ENCODE peak calls at places on chromosomes 3 and 15, in four cellular contexts. W is nephron progenitor cell, I is A549, P is cardiac muscle cell. L is an unnamed sample.

GRCh38 chr3:66803206-66803605 is 194.9 kb upstream of the KBTBD8 start:
- DNase-seq in I (no peak), W (no peak), P (no peak), L (no peak)

GRCh38 chr3:88059380-88060160 is 515 bp downstream of the ZNF654 start:
- DNase-seq in P (no peak), I (peak), W (peak), L (peak)

GRCh38 chr15:83205725-83206324 is 1.8 kb downstream of the HDGFL3 start:
- DNase-seq in W (no peak), P (no peak), I (no peak), L (no peak)

GRCh38 chr3:11155341-11156025 is 1.2 kb downstream of the HRH1 start:
- DNase-seq in W (peak), P (peak), I (peak), L (no peak)

GRCh38 chr3:38640661-38641441 is 8.6 kb downstream of the SCN5A start:
- DNase-seq in I (no peak), P (no peak), W (no peak), L (no peak)

GRCh38 chr15:49045691-49046112 is 544 bp downstream of the SECISBP2L start:
- DNase-seq in I (peak), W (no peak), P (peak), L (peak)

GRCh38 chr3:81622395-81622794 is 139.1 kb downstream of the GBE1 start:
- DNase-seq in I (no peak), P (no peak), W (no peak), L (no peak)

GRCh38 chr3:16665282-16665741 is 60.1 kb upstream of the DAZL start:
- DNase-seq in P (no peak), I (peak), W (peak), L (no peak)

GRCh38 chr15:90851114-90851513 is 17.3 kb upstream of the FURIN start:
- DNase-seq in W (no peak), I (no peak), P (no peak), L (no peak)

GRCh38 chr15:25739687-25740121 is 123.4 kb downstream of the ATP10A start:
- DNase-seq in W (no peak), P (peak), I (peak), L (no peak)

GRCh38 chr3:105781871-105782270 is 86.9 kb downstream of the CBLB start:
- DNase-seq in I (no peak), P (no peak), W (no peak), L (no peak)

GRCh38 chr15:78761891-78762385 is 49.3 kb downstream of the ADAMTS7 start:
- DNase-seq in W (no peak), I (no peak), P (no peak), L (no peak)

GRCh38 chr15:62492900-62493299 is 327.8 kb upstream of the C2CD4B start:
- DNase-seq in I (no peak), P (no peak), W (no peak), L (no peak)

GRCh38 chr3:125103406-125103805 is 47.6 kb upstream of the HEG1 start:
- DNase-seq in W (no peak), P (no peak), I (no peak), L (no peak)

GRCh38 chr3:150035910-150036661 is 65.4 kb upstream of the PFN2 start:
- DNase-seq in W (no peak), I (no peak), P (no peak), L (no peak)

GRCh38 chr3:29773481-29773880 is 492.6 kb downstream of the RBMS3 start:
- DNase-seq in W (no peak), P (no peak), I (no peak), L (no peak)

DNA sequence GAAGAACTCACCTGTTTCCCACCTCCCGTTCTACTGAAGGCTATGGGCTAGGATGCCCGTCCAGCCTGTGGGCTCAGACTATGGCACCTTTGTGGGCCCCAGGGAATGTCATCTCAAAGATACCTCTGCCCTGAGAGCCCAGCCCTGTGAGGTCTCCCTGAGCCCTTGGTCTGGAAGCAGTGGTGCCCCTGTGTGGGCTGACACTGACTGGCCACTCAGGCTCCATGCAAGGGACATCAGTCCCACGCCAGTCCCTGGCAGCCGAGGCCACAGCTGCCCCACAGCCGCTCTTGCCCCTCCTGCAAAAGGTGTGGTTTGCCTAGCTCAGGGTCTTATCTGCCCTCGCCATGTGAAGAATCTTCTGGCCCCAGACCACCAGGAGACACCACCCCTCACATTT is 106.9 kb downstream of the KLF13 start:
- DNase-seq in I (no peak), P (no peak), W (no peak), L (no peak)
- TF ChIP-seq CTCF in I (no peak), P (no peak), W (no peak), L (no peak)

DNA sequence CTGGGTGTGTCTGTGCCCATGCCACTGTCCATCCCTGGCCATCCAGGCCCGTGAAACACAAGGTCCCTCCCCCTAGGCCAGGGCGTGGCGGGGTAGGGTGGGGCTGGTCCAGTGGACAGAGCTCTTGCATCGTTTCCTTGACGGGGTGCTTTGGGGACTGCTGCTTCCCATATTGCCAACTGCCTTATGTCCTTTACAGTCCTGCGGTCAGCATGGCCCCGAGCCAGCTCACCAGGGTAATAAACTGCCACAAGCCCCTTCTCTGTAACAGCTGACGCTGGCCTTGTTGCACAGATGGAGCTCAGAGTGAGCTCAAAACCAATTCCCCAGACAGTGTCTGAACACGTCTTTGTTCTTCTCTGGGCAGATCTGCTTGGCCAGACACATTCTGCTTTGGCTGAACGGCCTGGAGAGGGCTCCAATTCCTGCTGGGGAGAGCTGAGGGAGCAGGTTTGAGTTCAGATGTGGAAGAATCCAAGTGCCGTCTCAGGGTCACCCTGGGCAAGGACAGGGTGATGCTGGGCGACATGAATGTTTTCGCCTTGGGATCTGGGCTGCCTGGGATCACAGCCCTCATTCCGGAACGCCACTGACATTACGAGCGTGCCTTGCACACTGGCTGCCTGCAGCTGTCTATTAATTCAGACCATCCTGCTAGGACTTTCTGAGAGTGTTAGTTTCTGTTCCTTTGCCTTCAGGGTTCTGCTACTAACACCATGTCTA is 51.5 kb downstream of the RGMA start:
- DNase-seq in W (no peak), P (peak), I (no peak), L (no peak)
- TF ChIP-seq CTCF in W (no peak), P (peak), I (no peak), L (no peak)

GRCh38 chr3:4419386-4419785 is 47.7 kb downstream of the SUMF1 start:
- DNase-seq in I (no peak), P (no peak), W (no peak), L (no peak)

GRCh38 chr3:4416427-4416826 is 50.6 kb downstream of the SUMF1 start:
- DNase-seq in W (no peak), I (no peak), P (no peak), L (no peak)

GRCh38 chr3:4418156-4418555 is 48.9 kb downstream of the SUMF1 start:
- DNase-seq in W (no peak), P (no peak), I (no peak), L (no peak)

GRCh38 chr3:4417449-4417848 is 49.6 kb downstream of the SUMF1 start:
- DNase-seq in W (no peak), I (no peak), P (peak), L (no peak)

GRCh38 chr3:4416961-4417360 is 50.1 kb downstream of the SUMF1 start:
- DNase-seq in P (no peak), W (no peak), I (peak), L (no peak)
- TF ChIP-seq CTCF in P (no peak), W (no peak), I (no peak), L (no peak)

GRCh38 chr3:170869645-170870593 is at the start of gene RPL22L1:
- DNase-seq in P (peak), I (peak), W (peak), L (peak)
- TF ChIP-seq CTCF in P (no peak), I (no peak), W (no peak), L (peak)

GRCh38 chr3:169058681-169059080 is 604.8 kb downstream of the MECOM start:
- DNase-seq in W (no peak), P (no peak), I (no peak), L (no peak)

GRCh38 chr3:169060037-169060436 is 603.5 kb downstream of the MECOM start:
- DNase-seq in W (no peak), I (no peak), P (no peak), L (no peak)
- TF ChIP-seq CTCF in W (no peak), I (no peak), P (no peak), L (no peak)

DNA sequence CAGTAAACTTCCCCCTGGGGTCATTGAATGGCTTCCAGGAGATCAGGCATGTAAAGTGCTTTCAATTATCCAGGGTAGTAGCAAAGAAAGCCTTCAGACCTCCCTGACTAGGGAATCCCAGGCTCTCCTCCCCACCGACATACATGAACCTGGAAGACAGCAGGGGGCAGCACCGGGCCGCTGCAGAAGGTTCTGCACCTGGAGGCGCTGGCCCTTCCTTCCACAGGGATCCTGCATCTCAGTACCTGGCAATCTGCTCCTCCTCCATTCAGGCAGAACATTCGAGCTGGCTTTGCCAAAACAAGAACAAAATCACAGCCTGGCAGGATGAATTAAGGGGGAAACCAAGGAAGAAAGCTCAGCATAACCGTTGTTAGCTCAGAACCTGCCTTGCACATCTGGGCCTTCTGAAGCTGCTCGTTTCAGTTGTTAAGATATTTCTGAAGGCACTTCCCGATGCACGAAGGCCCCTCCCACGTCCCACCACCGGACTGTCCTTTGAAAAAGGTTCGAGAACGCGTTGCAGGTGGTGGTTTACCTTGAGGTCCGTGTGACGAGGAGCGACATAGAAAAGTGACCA is 237.7 kb downstream of the SLCO3A1 start:
- DNase-seq in I (peak), P (peak), W (peak), L (no peak)
- TF ChIP-seq CTCF in I (peak), P (peak), W (peak), L (peak)

GRCh38 chr3:127473244-127474024 is 117.1 kb downstream of the TPRA1 start:
- DNase-seq in I (peak), W (peak), P (peak), L (peak)
- TF ChIP-seq CTCF in I (no peak), W (peak), P (peak), L (peak)